ENCODE peak calls at places on chromosomes 11 and 22, in six cellular contexts. One of them, this sample, is unnamed.

GRCh38 chr11:104146421-104146820 is 17.5 kb downstream of the PDGFD start:
- DNase-seq in IMR-90: no peak
- DNase-seq in HEK293T: no peak
- DNase-seq in A549: no peak
- DNase-seq in GM12878: no peak
- DNase-seq in K562: no peak
- DNase-seq in this sample: no peak

GRCh38 chr11:77213029-77213579 is 85.1 kb downstream of the MYO7A start:
- DNase-seq in IMR-90: no peak
- DNase-seq in HEK293T: no peak
- DNase-seq in A549: no peak
- DNase-seq in GM12878: no peak
- DNase-seq in K562: no peak
- DNase-seq in this sample: no peak

GRCh38 chr22:48979482-48979881 is 848.2 kb downstream of the BRD1 start:
- DNase-seq in IMR-90: no peak
- DNase-seq in HEK293T: no peak
- DNase-seq in A549: peak; percentile 21
- DNase-seq in GM12878: no peak
- DNase-seq in K562: peak; percentile 16
- DNase-seq in this sample: peak; percentile 18

GRCh38 chr11:126490261-126490660 is 134.8 kb downstream of the ST3GAL4 start:
- DNase-seq in IMR-90: no peak
- DNase-seq in HEK293T: no peak
- DNase-seq in A549: no peak
- DNase-seq in GM12878: no peak
- DNase-seq in K562: no peak
- DNase-seq in this sample: no peak

GRCh38 chr11:15742626-15743243 is 613.6 kb downstream of the SOX6 start:
- DNase-seq in IMR-90: peak; percentile 50
- DNase-seq in HEK293T: no peak
- DNase-seq in A549: no peak
- DNase-seq in GM12878: no peak
- DNase-seq in K562: no peak
- DNase-seq in this sample: no peak

GRCh38 chr11:113862430-113862829 is 12.9 kb downstream of the USP28 start:
- DNase-seq in IMR-90: peak; percentile 71
- DNase-seq in HEK293T: no peak
- DNase-seq in A549: peak; percentile 54
- DNase-seq in GM12878: no peak
- DNase-seq in K562: no peak
- DNase-seq in this sample: peak; percentile 79

GRCh38 chr22:48488611-48489456 is 1338.8 kb downstream of the BRD1 start:
- DNase-seq in IMR-90: no peak
- DNase-seq in HEK293T: no peak
- DNase-seq in A549: no peak
- DNase-seq in GM12878: no peak
- DNase-seq in K562: no peak
- DNase-seq in this sample: no peak

GRCh38 chr11:104918113-104918824 is 20.0 kb upstream of the CASP12 start:
- DNase-seq in IMR-90: peak; percentile 93
- DNase-seq in HEK293T: no peak
- DNase-seq in A549: no peak
- DNase-seq in GM12878: no peak
- DNase-seq in K562: no peak
- DNase-seq in this sample: no peak

GRCh38 chr11:2534131-2534956 is 89.5 kb downstream of the KCNQ1 start:
- DNase-seq in IMR-90: no peak
- DNase-seq in HEK293T: no peak
- DNase-seq in A549: no peak
- DNase-seq in GM12878: no peak
- DNase-seq in K562: no peak
- DNase-seq in this sample: no peak

GRCh38 chr22:24142241-24142640 is 39.0 kb upstream of the SUSD2 start:
- DNase-seq in IMR-90: no peak
- DNase-seq in HEK293T: no peak
- DNase-seq in A549: no peak
- DNase-seq in GM12878: no peak
- DNase-seq in K562: no peak
- DNase-seq in this sample: no peak

GRCh38 chr11:120181446-120181992 is 29.3 kb upstream of the OAF start:
- DNase-seq in IMR-90: no peak
- DNase-seq in HEK293T: no peak
- DNase-seq in A549: no peak
- DNase-seq in GM12878: no peak
- DNase-seq in K562: no peak
- DNase-seq in this sample: no peak

GRCh38 chr11:35318977-35319925 is 100.1 kb downstream of the SLC1A2 start:
- DNase-seq in IMR-90: no peak
- DNase-seq in HEK293T: no peak
- DNase-seq in A549: no peak
- DNase-seq in GM12878: no peak
- DNase-seq in K562: no peak
- DNase-seq in this sample: no peak

GRCh38 chr22:23685205-23685784 is 5.5 kb upstream of the RGL4 start:
- DNase-seq in IMR-90: peak; percentile 33
- DNase-seq in HEK293T: no peak
- DNase-seq in A549: no peak
- DNase-seq in GM12878: no peak
- DNase-seq in K562: peak; percentile 28
- DNase-seq in this sample: no peak

GRCh38 chr11:101759771-101760450 is 154.9 kb upstream of the CEP126 start:
- DNase-seq in IMR-90: peak; percentile 23
- DNase-seq in HEK293T: no peak
- DNase-seq in A549: peak; percentile 27
- DNase-seq in GM12878: no peak
- DNase-seq in K562: no peak
- DNase-seq in this sample: peak; percentile 35

GRCh38 chr22:42967933-42968332 is 47.0 kb downstream of the PACSIN2 start:
- DNase-seq in IMR-90: no peak
- DNase-seq in HEK293T: no peak
- DNase-seq in A549: no peak
- DNase-seq in GM12878: no peak
- DNase-seq in K562: peak; percentile 48
- DNase-seq in this sample: no peak

GRCh38 chr22:48750826-48751440 is 1076.7 kb downstream of the BRD1 start:
- DNase-seq in IMR-90: no peak
- DNase-seq in HEK293T: no peak
- DNase-seq in A549: no peak
- DNase-seq in GM12878: no peak
- DNase-seq in K562: no peak
- DNase-seq in this sample: no peak

GRCh38 chr11:112795896-112796686 is 165.1 kb upstream of the NCAM1 start:
- DNase-seq in IMR-90: no peak
- DNase-seq in HEK293T: no peak
- DNase-seq in A549: no peak
- DNase-seq in GM12878: no peak
- DNase-seq in K562: no peak
- DNase-seq in this sample: no peak

GRCh38 chr11:8807544-8808225 is 103.3 kb upstream of the AKIP1 start:
- DNase-seq in IMR-90: peak; percentile 93
- DNase-seq in HEK293T: no peak
- DNase-seq in A549: no peak
- DNase-seq in GM12878: no peak
- DNase-seq in K562: no peak
- DNase-seq in this sample: no peak

GRCh38 chr22:39462443-39463147 is 5.8 kb downstream of the MGAT3 start:
- DNase-seq in IMR-90: no peak
- DNase-seq in HEK293T: no peak
- DNase-seq in A549: no peak
- DNase-seq in GM12878: peak; percentile 62
- DNase-seq in K562: peak; percentile 52
- DNase-seq in this sample: peak; percentile 40

GRCh38 chr11:117759305-117759704 is 37.7 kb downstream of the DSCAML1 start:
- DNase-seq in IMR-90: no peak
- DNase-seq in HEK293T: no peak
- DNase-seq in A549: no peak
- DNase-seq in GM12878: no peak
- DNase-seq in K562: no peak
- DNase-seq in this sample: no peak

GRCh38 chr22:31695423-31695822 is 33.4 kb upstream of the PISD start:
- DNase-seq in IMR-90: no peak
- DNase-seq in HEK293T: no peak
- DNase-seq in A549: no peak
- DNase-seq in GM12878: no peak
- DNase-seq in K562: no peak
- DNase-seq in this sample: no peak

GRCh38 chr11:128422576-128423370 is 164.6 kb downstream of the ETS1 start:
- DNase-seq in IMR-90: no peak
- DNase-seq in HEK293T: no peak
- DNase-seq in A549: no peak
- DNase-seq in GM12878: no peak
- DNase-seq in K562: no peak
- DNase-seq in this sample: no peak

GRCh38 chr22:32079110-32080089 is 36.3 kb downstream of the SLC5A1 start:
- DNase-seq in IMR-90: peak; percentile 68
- DNase-seq in HEK293T: no peak
- DNase-seq in A549: peak; percentile 69
- DNase-seq in GM12878: no peak
- DNase-seq in K562: no peak
- DNase-seq in this sample: no peak

GRCh38 chr22:31870890-31871289 is 73.4 kb upstream of the YWHAH start:
- DNase-seq in IMR-90: peak; percentile 83
- DNase-seq in HEK293T: no peak
- DNase-seq in A549: peak; percentile 74
- DNase-seq in GM12878: no peak
- DNase-seq in K562: no peak
- DNase-seq in this sample: no peak

GRCh38 chr22:23192133-23192532 is 11.8 kb downstream of the BCR start:
- DNase-seq in IMR-90: no peak
- DNase-seq in HEK293T: no peak
- DNase-seq in A549: no peak
- DNase-seq in GM12878: no peak
- DNase-seq in K562: no peak
- DNase-seq in this sample: no peak

DNA sequence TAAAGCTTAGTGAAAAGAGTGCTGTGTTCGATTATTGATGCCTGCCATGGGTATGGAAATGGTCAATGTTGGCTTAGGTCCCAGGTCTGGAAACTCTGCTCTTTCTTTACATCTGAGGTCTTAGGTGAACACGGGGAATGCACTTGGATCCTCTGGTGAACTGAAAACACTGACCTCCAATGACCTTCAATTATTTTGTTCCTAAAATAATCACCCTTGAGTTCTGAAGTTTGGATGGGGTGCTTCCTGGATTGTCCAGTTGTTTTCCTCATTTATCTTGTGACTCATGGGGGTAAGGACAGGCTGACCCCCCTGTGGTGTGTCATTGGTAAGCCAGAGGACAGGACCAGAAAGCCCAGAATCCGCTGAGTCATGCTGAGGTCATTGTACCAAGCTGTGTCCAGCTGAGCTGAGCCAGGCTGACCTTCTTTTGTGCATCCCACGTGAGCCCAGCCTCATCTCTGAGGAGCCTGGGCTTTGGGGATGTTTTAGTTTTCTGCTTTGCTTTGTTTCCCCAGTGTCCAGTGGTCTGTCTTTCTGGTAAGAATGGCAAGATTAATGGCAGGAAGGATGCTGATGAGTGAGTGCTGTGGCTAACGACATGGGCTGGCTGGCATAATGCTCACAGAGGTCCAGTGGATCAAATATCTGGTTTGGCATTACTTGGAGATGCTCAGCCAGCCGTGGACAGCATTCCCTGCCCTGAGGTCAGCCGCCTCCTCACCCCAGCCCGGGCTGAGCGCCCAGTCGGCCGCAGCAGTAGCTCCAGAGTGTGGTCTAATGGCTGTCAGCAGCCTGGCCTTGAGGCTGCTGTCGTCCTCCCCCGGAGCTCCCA is 35.6 kb downstream of the AMPD3 start:
- DNase-seq in IMR-90: peak; percentile 99
- DNase-seq in HEK293T: no peak
- DNase-seq in A549: peak; percentile 88
- DNase-seq in GM12878: no peak
- DNase-seq in K562: peak; percentile 83
- DNase-seq in this sample: peak; percentile 68
- TF ChIP-seq BHLHE40 in IMR-90: peak; percentile 89
- TF ChIP-seq BHLHE40 in HEK293T: no peak
- TF ChIP-seq BHLHE40 in A549: no peak
- TF ChIP-seq BHLHE40 in GM12878: no peak
- TF ChIP-seq BHLHE40 in K562: peak; percentile 83
- TF ChIP-seq BHLHE40 in this sample: peak; percentile 16

DNA sequence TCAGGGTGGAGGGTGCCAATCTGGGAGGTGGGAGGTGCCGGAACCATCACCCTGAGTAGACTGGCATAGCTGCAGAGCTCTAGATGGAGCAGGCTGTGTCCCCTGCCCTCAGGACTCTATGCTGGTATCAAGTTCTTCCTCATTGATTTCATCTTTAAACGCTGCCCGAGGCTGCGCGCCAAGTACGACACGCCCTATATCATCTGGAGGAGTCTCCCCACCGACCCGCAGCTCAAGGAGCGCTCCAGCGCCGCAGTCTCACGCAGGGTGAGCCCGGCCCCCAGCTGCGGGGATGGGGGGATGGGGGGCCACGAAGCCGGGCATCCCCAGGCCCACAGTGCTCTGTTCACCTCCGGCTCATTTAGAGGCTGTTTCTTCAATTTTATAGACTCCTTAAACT is 52.5 kb downstream of the GRAMD4 start:
- DNase-seq in IMR-90: no peak
- DNase-seq in HEK293T: no peak
- DNase-seq in A549: no peak
- DNase-seq in GM12878: no peak
- DNase-seq in K562: no peak
- DNase-seq in this sample: no peak
- TF ChIP-seq BHLHE40 in IMR-90: no peak
- TF ChIP-seq BHLHE40 in HEK293T: no peak
- TF ChIP-seq BHLHE40 in A549: no peak
- TF ChIP-seq BHLHE40 in GM12878: no peak
- TF ChIP-seq BHLHE40 in K562: no peak
- TF ChIP-seq BHLHE40 in this sample: no peak

GRCh38 chr11:70212227-70212811 is 9.2 kb downstream of the FADD start:
- DNase-seq in IMR-90: no peak
- DNase-seq in HEK293T: no peak
- DNase-seq in A549: no peak
- DNase-seq in GM12878: no peak
- DNase-seq in K562: no peak
- DNase-seq in this sample: peak; percentile 21
- TF ChIP-seq BHLHE40 in IMR-90: no peak
- TF ChIP-seq BHLHE40 in HEK293T: no peak
- TF ChIP-seq BHLHE40 in A549: no peak
- TF ChIP-seq BHLHE40 in GM12878: no peak
- TF ChIP-seq BHLHE40 in K562: no peak
- TF ChIP-seq BHLHE40 in this sample: no peak

DNA sequence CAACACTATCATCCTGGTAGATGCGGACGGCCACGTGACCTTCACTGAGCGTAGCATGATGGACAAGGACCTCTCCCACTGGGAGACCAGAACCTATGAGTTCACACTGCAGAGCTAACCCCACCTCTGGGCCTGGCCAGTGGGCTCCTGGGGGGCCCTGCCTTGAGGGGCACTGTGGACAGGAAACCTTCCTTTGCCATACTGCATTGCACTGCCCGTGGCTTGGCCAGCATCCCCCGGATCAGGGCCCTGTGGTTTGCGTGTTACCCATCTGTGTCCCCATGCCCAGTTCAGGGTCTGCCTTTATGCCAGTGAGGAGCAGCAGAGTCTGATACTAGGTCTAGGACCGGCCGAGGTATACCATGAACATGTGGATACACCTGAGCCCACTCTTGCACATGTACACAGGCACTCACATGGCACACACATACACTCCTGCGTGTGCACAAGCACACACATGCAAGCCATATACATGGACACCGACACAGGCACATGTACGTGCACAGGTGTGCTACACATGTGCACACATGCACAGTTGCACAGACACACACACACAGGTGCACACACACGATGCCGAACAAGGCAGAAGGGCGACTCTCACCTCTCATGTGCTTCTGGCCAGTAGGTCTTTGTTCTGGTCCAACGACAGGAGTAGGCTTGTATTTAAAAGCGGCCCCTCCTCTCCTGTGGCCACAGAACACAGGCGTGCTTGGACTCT is 15.3 kb upstream of the DGCR8 start:
- DNase-seq in IMR-90: no peak
- DNase-seq in HEK293T: no peak
- DNase-seq in A549: no peak
- DNase-seq in GM12878: no peak
- DNase-seq in K562: no peak
- DNase-seq in this sample: no peak
- TF ChIP-seq BHLHE40 in IMR-90: no peak
- TF ChIP-seq BHLHE40 in HEK293T: no peak
- TF ChIP-seq BHLHE40 in A549: no peak
- TF ChIP-seq BHLHE40 in GM12878: no peak
- TF ChIP-seq BHLHE40 in K562: no peak
- TF ChIP-seq BHLHE40 in this sample: no peak